ENCODE peak calls at places on chromosomes 12 and 14, in four cellular contexts. U is HepG2, H is GM12878, R is H1. E is an unnamed sample.

GRCh38 chr14:71452987-71453386 is 479.2 kb upstream of the RGS6 start:
- DNase-seq in U (no peak), H (no peak), R (no peak), E (no peak)

GRCh38 chr12:124828264-124829007 is 35.2 kb downstream of the SCARB1 start:
- DNase-seq in U (peak), H (no peak), R (no peak), E (no peak)

GRCh38 chr12:41917827-41918445 is 226.7 kb downstream of the GXYLT1 start:
- DNase-seq in U (no peak), H (no peak), R (no peak), E (no peak)

GRCh38 chr12:88308825-88309224 is 166.7 kb downstream of the TMTC3 start:
- DNase-seq in U (no peak), H (no peak), R (no peak), E (no peak)

GRCh38 chr12:114425031-114425626 is 19.2 kb upstream of the TBX5 start:
- DNase-seq in U (peak), H (no peak), R (no peak), E (no peak)

GRCh38 chr12:90922068-90922743 is 32.8 kb downstream of the CCER1 start:
- DNase-seq in U (no peak), H (no peak), R (no peak), E (no peak)

GRCh38 chr12:24012528-24012927 is 63.1 kb upstream of the SOX5 start:
- DNase-seq in U (peak), H (no peak), R (no peak), E (no peak)

GRCh38 chr12:55142896-55143870 is 17.0 kb downstream of the OR9K2 start:
- DNase-seq in U (peak), H (no peak), R (peak), E (peak)

GRCh38 chr12:115440438-115440837 is 756.5 kb upstream of the TBX3 start:
- DNase-seq in U (peak), H (no peak), R (no peak), E (no peak)

GRCh38 chr14:35347323-35348043 is 55.3 kb downstream of the PSMA6 start:
- DNase-seq in U (peak), H (no peak), R (no peak), E (no peak)

GRCh38 chr14:91873476-91874265 is 6.3 kb upstream of the TC2N start:
- DNase-seq in U (no peak), H (peak), R (no peak), E (no peak)

GRCh38 chr12:22268973-22269372 is 65.5 kb downstream of the ST8SIA1 start:
- DNase-seq in U (no peak), H (no peak), R (no peak), E (no peak)

GRCh38 chr12:48352157-48352775 is 1.5 kb upstream of the ZNF641 start:
- DNase-seq in U (no peak), H (no peak), R (no peak), E (no peak)

GRCh38 chr14:101219896-101220703 is 316.6 kb upstream of the RTL1 start:
- DNase-seq in U (no peak), H (no peak), R (no peak), E (no peak)

GRCh38 chr14:98018626-98019025 is 1221.4 kb downstream of the VRK1 start:
- DNase-seq in U (no peak), H (no peak), R (no peak), E (no peak)

GRCh38 chr12:113955109-113955970 is 10.8 kb downstream of the RBM19 start:
- DNase-seq in U (peak), H (no peak), R (no peak), E (no peak)

GRCh38 chr12:124327362-124328043 is 32.6 kb downstream of the RFLNA start:
- DNase-seq in U (no peak), H (no peak), R (no peak), E (no peak)

GRCh38 chr14:88023658-88024187 is 18.8 kb downstream of the GPR65 start:
- DNase-seq in U (peak), H (no peak), R (no peak), E (no peak)

GRCh38 chr12:121175383-121176119 is 34.4 kb upstream of the P2RX4 start:
- DNase-seq in U (no peak), H (no peak), R (no peak), E (no peak)

GRCh38 chr12:31618228-31619025 is 27.5 kb upstream of the DENND5B start:
- DNase-seq in U (no peak), H (no peak), R (no peak), E (no peak)

GRCh38 chr14:33254876-33255275 is 316.2 kb downstream of the NPAS3 start:
- DNase-seq in U (no peak), H (no peak), R (no peak), E (no peak)

DNA sequence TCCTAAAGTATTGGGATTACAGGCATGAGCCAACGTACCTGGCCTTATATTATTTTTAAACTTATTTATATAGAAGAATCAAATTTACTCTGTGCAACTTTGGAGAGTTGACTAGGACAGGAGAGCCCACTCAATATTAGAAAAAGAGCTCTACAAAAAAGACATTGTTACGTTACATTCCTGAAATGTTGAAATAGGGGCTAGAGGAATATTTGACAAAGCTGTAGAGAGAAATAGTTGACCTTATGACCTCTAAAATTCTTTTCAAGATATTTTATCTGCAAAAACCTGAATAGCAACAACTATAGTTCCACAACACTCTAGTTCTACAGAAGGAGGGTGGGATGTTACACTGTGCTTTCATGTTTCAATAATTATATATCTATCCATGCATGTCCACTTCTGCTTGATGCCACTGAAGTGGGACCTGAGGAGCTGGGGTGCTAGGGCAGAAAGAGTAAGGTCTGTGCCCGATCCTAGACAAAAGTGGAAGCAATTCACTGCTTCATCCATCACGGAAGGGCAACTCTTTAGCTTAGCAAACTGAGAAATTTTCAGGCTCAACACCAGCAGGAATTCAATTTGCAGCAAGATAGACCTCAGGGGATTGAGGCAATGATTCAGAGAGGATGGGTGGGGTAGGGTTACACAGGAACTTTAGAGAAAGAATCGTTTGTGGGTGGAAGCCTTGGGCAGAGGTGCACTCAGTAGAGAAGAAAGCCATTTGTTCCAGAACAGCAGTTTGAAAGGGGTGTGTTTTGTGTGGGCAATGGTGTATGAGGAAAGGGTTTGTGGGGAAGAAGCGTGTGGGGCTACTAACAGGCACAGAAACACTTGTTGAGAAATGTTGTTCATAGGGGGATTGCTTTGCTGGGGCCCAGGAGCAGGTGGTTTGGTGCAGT is 16.0 kb upstream of the RNASE10 start:
- DNase-seq in U (peak), H (peak), R (no peak), E (no peak)
- TF ChIP-seq SUZ12 in U (no peak), H (no peak), R (no peak), E (no peak)

GRCh38 chr12:66269142-66269541 is 33.2 kb upstream of the HELB start:
- DNase-seq in U (no peak), H (no peak), R (no peak), E (no peak)

GRCh38 chr12:66272650-66273049 is 29.6 kb upstream of the HELB start:
- DNase-seq in U (no peak), H (no peak), R (no peak), E (no peak)

GRCh38 chr12:66268562-66268961 is 33.7 kb upstream of the HELB start:
- DNase-seq in U (no peak), H (peak), R (no peak), E (no peak)

GRCh38 chr12:66270613-66271012 is 31.7 kb upstream of the HELB start:
- DNase-seq in U (no peak), H (no peak), R (no peak), E (no peak)

GRCh38 chr12:66269757-66270383 is 32.4 kb upstream of the HELB start:
- DNase-seq in U (peak), H (peak), R (no peak), E (no peak)
- TF ChIP-seq YY1 in U (no peak), H (no peak), R (no peak), E (no peak)

DNA sequence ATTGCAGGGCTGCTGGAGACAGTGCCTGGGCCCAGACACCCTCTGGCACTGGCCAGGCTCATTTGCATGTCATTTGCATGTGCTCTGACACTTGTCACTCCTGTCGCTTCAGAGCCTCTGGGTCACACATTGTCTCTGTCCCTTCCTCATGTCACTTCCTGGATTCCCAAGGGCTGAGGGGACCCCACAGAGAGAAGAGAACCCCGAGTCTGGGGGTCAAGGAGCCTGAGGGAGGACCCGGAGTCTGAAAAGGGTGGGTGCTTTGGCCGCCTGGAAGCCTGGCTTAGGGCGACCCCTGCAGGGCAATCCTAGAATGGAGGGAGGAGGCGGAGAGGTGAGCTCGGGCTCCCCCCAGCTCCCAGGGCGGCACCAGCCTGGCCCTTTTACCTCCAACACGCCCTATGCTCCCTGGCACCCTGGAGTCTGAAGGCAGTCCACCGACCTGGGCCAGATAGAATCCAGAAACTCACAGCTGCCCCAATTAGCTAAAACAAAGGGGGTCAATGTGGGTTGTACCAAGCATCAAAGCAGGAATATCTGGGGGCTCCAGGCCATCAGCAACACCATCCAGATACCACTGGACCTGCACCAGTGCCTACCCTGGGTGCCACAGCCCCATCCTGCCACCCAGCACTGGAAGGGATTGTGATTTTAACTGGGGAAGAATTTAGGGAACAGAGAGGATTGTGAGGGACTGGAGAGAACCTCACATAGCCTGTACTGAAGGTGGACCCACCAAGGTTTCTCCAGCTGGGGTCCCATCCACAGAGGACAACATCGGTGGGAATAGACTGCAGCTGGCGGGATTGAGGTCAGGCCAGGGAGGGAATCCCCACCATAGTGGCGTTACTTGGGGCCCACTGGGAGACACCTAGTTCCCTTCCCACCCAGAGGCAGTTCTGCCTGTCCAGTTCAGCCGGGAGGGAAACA is 21.8 kb upstream of the KRT78 start:
- DNase-seq in U (peak), H (no peak), R (no peak), E (no peak)
- TF ChIP-seq SUZ12 in U (no peak), H (no peak), R (no peak), E (no peak)

GRCh38 chr14:99261916-99262787 is 9.8 kb downstream of the BCL11B start:
- DNase-seq in U (no peak), H (no peak), R (no peak), E (no peak)

GRCh38 chr14:99260652-99261551 is 11.1 kb downstream of the BCL11B start:
- DNase-seq in U (no peak), H (no peak), R (no peak), E (no peak)

GRCh38 chr14:99264691-99265090 is 7.3 kb downstream of the BCL11B start:
- DNase-seq in U (no peak), H (no peak), R (no peak), E (no peak)

GRCh38 chr14:99263564-99264330 is 8.2 kb downstream of the BCL11B start:
- DNase-seq in U (no peak), H (no peak), R (no peak), E (no peak)

DNA sequence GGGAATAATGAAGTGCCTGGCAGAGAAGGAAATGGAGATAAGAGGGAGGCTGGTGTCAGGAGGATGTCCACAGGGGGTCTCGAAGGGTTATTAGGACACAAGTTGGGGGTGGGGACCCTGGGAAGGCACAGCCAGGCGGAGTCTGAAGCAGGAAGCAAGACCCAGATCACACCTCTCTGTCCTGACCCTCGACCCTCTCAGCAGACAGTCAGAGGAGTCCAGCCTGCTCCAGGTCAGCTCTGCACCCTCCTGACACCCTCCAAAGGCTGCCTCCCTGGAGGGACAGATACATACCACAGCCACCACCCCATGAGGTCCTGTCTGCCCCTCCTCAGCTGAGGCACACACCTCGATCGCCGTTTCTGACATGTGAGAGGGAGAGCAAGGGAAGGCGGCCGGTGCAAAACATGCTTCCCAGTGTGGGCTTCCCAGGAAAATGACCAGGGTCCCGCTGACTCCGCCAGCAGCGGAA is 9.0 kb downstream of the BCL11B start:
- DNase-seq in U (no peak), H (no peak), R (no peak), E (no peak)
- TF ChIP-seq YY1 in U (no peak), H (no peak), R (no peak), E (no peak)

GRCh38 chr12:44077293-44077692 is 241.4 kb downstream of the TMEM117 start:
- DNase-seq in U (no peak), H (no peak), R (no peak), E (no peak)

GRCh38 chr12:44076892-44077291 is 241.0 kb downstream of the TMEM117 start:
- DNase-seq in U (no peak), H (no peak), R (no peak), E (no peak)

DNA sequence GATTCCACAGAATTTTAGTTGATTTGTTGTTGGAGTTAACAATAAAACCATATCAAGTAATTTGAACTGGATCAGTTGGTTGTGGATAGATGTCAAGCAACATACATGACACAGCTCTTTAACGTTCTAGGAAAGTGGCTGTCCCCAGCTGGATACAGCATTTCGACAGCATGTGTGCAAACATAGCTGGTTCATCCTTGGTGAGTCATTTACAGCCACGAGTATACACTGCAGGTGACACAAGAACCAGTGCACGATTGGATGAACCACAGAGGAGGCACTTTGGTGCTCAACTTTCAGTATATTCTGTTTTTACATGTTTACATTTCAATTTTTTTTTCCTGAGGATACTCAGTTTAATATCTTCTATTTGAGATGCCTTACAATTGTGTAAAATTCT is 242.4 kb downstream of the TMEM117 start:
- DNase-seq in U (no peak), H (no peak), R (no peak), E (no peak)
- TF ChIP-seq SUZ12 in U (no peak), H (no peak), R (no peak), E (no peak)

GRCh38 chr12:116564080-116564479 is 4.9 kb downstream of the MAP1LC3B2 start:
- DNase-seq in U (peak), H (no peak), R (no peak), E (no peak)

GRCh38 chr12:116563262-116563661 is 4.1 kb downstream of the MAP1LC3B2 start:
- DNase-seq in U (no peak), H (no peak), R (no peak), E (no peak)

GRCh38 chr12:116571089-116571488 is 11.9 kb downstream of the MAP1LC3B2 start:
- DNase-seq in U (no peak), H (no peak), R (no peak), E (no peak)

GRCh38 chr12:116565963-116566362 is 6.8 kb downstream of the MAP1LC3B2 start:
- DNase-seq in U (no peak), H (no peak), R (no peak), E (no peak)

GRCh38 chr12:116568203-116568602 is 9.0 kb downstream of the MAP1LC3B2 start:
- DNase-seq in U (no peak), H (no peak), R (no peak), E (no peak)
- TF ChIP-seq YY1 in U (no peak), H (no peak), R (no peak), E (no peak)

GRCh38 chr14:54565236-54566151 is 1.4 kb upstream of the SAMD4A start:
- DNase-seq in U (peak), H (no peak), R (no peak), E (peak)
- TF ChIP-seq SUZ12 in U (no peak), H (no peak), R (no peak), E (no peak)

GRCh38 chr14:102321456-102322101 is 2.0 kb downstream of the ZNF839 start:
- DNase-seq in U (peak), H (no peak), R (no peak), E (no peak)

GRCh38 chr14:102318781-102319276 is 717 bp upstream of the ZNF839 start:
- DNase-seq in U (no peak), H (no peak), R (no peak), E (no peak)

GRCh38 chr14:102319351-102320032 is at the start of gene ZNF839:
- DNase-seq in U (peak), H (no peak), R (peak), E (peak)

GRCh38 chr14:102320671-102321455 is 1.3 kb downstream of the ZNF839 start:
- DNase-seq in U (peak), H (no peak), R (no peak), E (no peak)

GRCh38 chr14:102320033-102320660 is 601 bp downstream of the ZNF839 start:
- DNase-seq in U (no peak), H (no peak), R (no peak), E (no peak)
- TF ChIP-seq YY1 in U (no peak), H (no peak), R (no peak), E (no peak)

GRCh38 chr14:62420853-62421252 is 624.4 kb downstream of the KCNH5 start:
- DNase-seq in U (no peak), H (no peak), R (no peak), E (no peak)
- TF ChIP-seq SUZ12 in U (no peak), H (no peak), R (no peak), E (no peak)

GRCh38 chr14:104263671-104264358 is 125.4 kb downstream of the KIF26A start:
- DNase-seq in U (no peak), H (no peak), R (no peak), E (no peak)
- TF ChIP-seq YY1 in U (no peak), H (no peak), R (no peak), E (no peak)

E was measured in NT2/D1.